ENCODE peak calls at places on chromosomes 12 and 14, in eight cellular contexts. Q, V, Y, P, F, I, T and R are unnamed samples.

GRCh38 chr14:88554458-88555286 is at the start of gene PTPN21:
- DNase-seq in Y (peak; percentile 97), I (no peak), P (no peak), V (no peak), F (peak; percentile 60), T (peak; percentile 77), Q (peak; percentile 15), R (no peak)

GRCh38 chr14:50334211-50334610 is 22.1 kb downstream of the DMAC2L start:
- DNase-seq in P (no peak), T (no peak), V (no peak), I (no peak), F (no peak), Q (no peak), Y (no peak), R (no peak)

GRCh38 chr14:32940711-32941667 is 2.3 kb downstream of the NPAS3 start:
- DNase-seq in F (no peak), Y (no peak), P (no peak), V (no peak), T (no peak), Q (no peak), I (no peak), R (no peak)

GRCh38 chr12:19030180-19030579 is 99.4 kb upstream of the PLEKHA5 start:
- DNase-seq in Y (no peak), F (no peak), P (no peak), T (no peak), Q (no peak), I (no peak), V (no peak), R (no peak)

GRCh38 chr14:64194404-64194803 is 99.8 kb downstream of the ESR2 start:
- DNase-seq in I (no peak), Y (no peak), T (no peak), V (no peak), F (no peak), Q (no peak), P (no peak), R (no peak)

GRCh38 chr12:15613981-15614380 is 175.2 kb downstream of the EPS8 start:
- DNase-seq in V (no peak), Y (peak; percentile 23), I (no peak), F (no peak), T (no peak), Q (no peak), P (no peak), R (no peak)

GRCh38 chr12:122215789-122216188 is 10.1 kb downstream of the DIABLO start:
- DNase-seq in P (no peak), Y (no peak), I (no peak), T (no peak), V (no peak), F (no peak), Q (no peak), R (no peak)

GRCh38 chr14:90698379-90698869 is 117.8 kb downstream of the TTC7B start:
- DNase-seq in F (no peak), P (no peak), Q (no peak), V (no peak), I (no peak), T (no peak), Y (peak; percentile 33), R (peak; percentile 63)

GRCh38 chr14:50763386-50764007 is 67.5 kb downstream of the NIN start:
- DNase-seq in F (no peak), V (no peak), Y (peak; percentile 72), P (no peak), I (no peak), Q (no peak), T (no peak), R (no peak)

GRCh38 chr14:91509878-91510170 is 286 bp downstream of the PPP4R3A start:
- DNase-seq in F (peak; percentile 76), Q (no peak), V (no peak), P (no peak), I (no peak), Y (no peak), T (no peak), R (no peak)

GRCh38 chr14:104116544-104117340 is 21.6 kb upstream of the KIF26A start:
- DNase-seq in I (no peak), V (peak; percentile 22), Q (peak; percentile 14), Y (no peak), T (peak; percentile 79), P (no peak), F (no peak), R (no peak)

GRCh38 chr12:11958216-11959091 is 112.3 kb upstream of the BCL2L14 start:
- DNase-seq in V (no peak), T (peak; percentile 8), Y (peak; percentile 94), F (peak; percentile 47), P (peak; percentile 55), Q (peak; percentile 22), I (no peak), R (no peak)

GRCh38 chr14:100532154-100532915 is 54.9 kb downstream of the BEGAIN start:
- DNase-seq in I (no peak), T (no peak), P (no peak), V (peak; percentile 7), F (no peak), Y (peak; percentile 5), Q (no peak), R (no peak)

GRCh38 chr12:80632835-80633234 is 74.6 kb upstream of the MYF6 start:
- DNase-seq in Q (no peak), P (no peak), Y (no peak), I (no peak), T (peak; percentile 34), F (no peak), V (no peak), R (no peak)

GRCh38 chr14:85534435-85534834 is 4.5 kb downstream of the FLRT2 start:
- DNase-seq in T (no peak), Y (peak; percentile 17), V (no peak), P (no peak), Q (no peak), I (no peak), F (no peak), R (no peak)

GRCh38 chr14:93909429-93910128 is 17.6 kb upstream of the FAM181A start:
- DNase-seq in I (no peak), Y (no peak), P (no peak), Q (no peak), F (no peak), V (no peak), T (no peak), R (no peak)

GRCh38 chr12:24133385-24133784 is 183.9 kb upstream of the SOX5 start:
- DNase-seq in I (no peak), T (no peak), Q (no peak), Y (no peak), P (no peak), F (no peak), V (no peak), R (no peak)

GRCh38 chr12:117790948-117791347 is 177.8 kb downstream of the KSR2 start:
- DNase-seq in V (no peak), Y (no peak), I (no peak), F (no peak), T (no peak), Q (no peak), P (no peak), R (no peak)

GRCh38 chr12:91852646-91853045 is 293.0 kb downstream of the BTG1 start:
- DNase-seq in F (no peak), V (no peak), Y (no peak), T (no peak), I (no peak), Q (no peak), P (no peak), R (no peak)

GRCh38 chr12:48329199-48329939 is 21.4 kb downstream of the ZNF641 start:
- DNase-seq in Y (no peak), Q (no peak), V (no peak), T (no peak), P (no peak), I (no peak), F (no peak), R (no peak)

GRCh38 chr12:15597125-15597830 is 191.9 kb downstream of the EPS8 start:
- DNase-seq in Q (no peak), F (no peak), Y (no peak), I (no peak), V (no peak), T (no peak), P (no peak), R (no peak)

GRCh38 chr12:133106253-133106652 is 23.8 kb downstream of the ZNF891 start:
- DNase-seq in Q (no peak), Y (no peak), F (no peak), P (no peak), V (no peak), I (no peak), T (no peak), R (no peak)

GRCh38 chr12:109092484-109093021 is 719 bp downstream of the ALKBH2 start:
- DNase-seq in I (no peak), P (no peak), V (no peak), T (peak; percentile 21), Y (no peak), Q (no peak), F (no peak), R (no peak)

GRCh38 chr12:131862084-131862441 is 32.4 kb upstream of the ULK1 start:
- DNase-seq in Q (no peak), Y (no peak), P (no peak), I (no peak), V (no peak), T (no peak), F (no peak), R (no peak)

GRCh38 chr12:14952295-14952995 is 9.0 kb downstream of the ARHGDIB start:
- DNase-seq in T (peak; percentile 47), F (peak; percentile 89), Y (peak; percentile 65), P (peak; percentile 56), I (no peak), V (no peak), Q (no peak), R (no peak)

GRCh38 chr12:49942512-49942893 is 8.0 kb upstream of the AQP2 start:
- DNase-seq in V (no peak), T (no peak), I (no peak), F (no peak), Y (no peak), Q (no peak), P (no peak), R (no peak)

GRCh38 chr12:34406228-34406995 is 384.1 kb downstream of the ALG10 start:
- DNase-seq in Y (peak; percentile 2), F (no peak), T (no peak), V (peak; percentile 2), I (no peak), Q (no peak), P (no peak), R (no peak)

GRCh38 chr14:53226553-53226952 is 73.4 kb upstream of the DDHD1 start:
- DNase-seq in Q (no peak), V (no peak), P (no peak), T (no peak), Y (no peak), I (no peak), F (no peak), R (no peak)

GRCh38 chr14:32809255-32809654 is 129.4 kb upstream of the NPAS3 start:
- DNase-seq in P (no peak), I (no peak), F (no peak), Q (no peak), T (no peak), V (no peak), Y (no peak), R (peak; percentile 8)

GRCh38 chr12:77065361-77066204 is at the start of gene E2F7:
- DNase-seq in F (peak; percentile 92), T (peak; percentile 99), I (peak; percentile 45), Y (peak; percentile 99), V (peak; percentile 80), P (peak; percentile 87), Q (peak; percentile 82), R (peak; percentile 69)

GRCh38 chr12:50637870-50638481 is 125.9 kb upstream of the ATF1 start:
- DNase-seq in Q (no peak), I (no peak), P (no peak), V (no peak), F (peak; percentile 69), T (no peak), Y (peak; percentile 53), R (no peak)

GRCh38 chr14:95521001-95521400 is 4.6 kb upstream of the SYNE3 start:
- DNase-seq in Y (no peak), P (no peak), T (no peak), Q (no peak), I (no peak), V (no peak), F (no peak), R (no peak)

GRCh38 chr12:114163766-114164165 is 197.6 kb upstream of the RBM19 start:
- DNase-seq in F (peak; percentile 94), Q (no peak), Y (peak; percentile 88), V (no peak), P (no peak), T (no peak), I (no peak), R (no peak)

GRCh38 chr12:54631551-54631950 is 3.1 kb downstream of the LACRT start:
- DNase-seq in V (no peak), I (no peak), Q (no peak), Y (no peak), P (no peak), T (no peak), F (no peak), R (no peak)